ENCODE peak calls at places on chromosomes 11 and 22, in eight cellular contexts. One of them, this sample, is unnamed.

GRCh38 chr11:8209208-8209807 is 40.5 kb upstream of the RIC3 start:
- DNase-seq in CD4-positive, alpha-beta memory T cell: no peak
- DNase-seq in CD8-positive, alpha-beta memory T cell: no peak
- DNase-seq in Peyer's patch: peak; percentile 74
- DNase-seq in GM23338: peak; percentile 74
- DNase-seq in ovary: no peak
- DNase-seq in neural progenitor cell: no peak
- DNase-seq in upper lobe of right lung: no peak
- DNase-seq in this sample: peak; percentile 33

GRCh38 chr11:2551131-2551530 is 106.3 kb downstream of the KCNQ1 start:
- DNase-seq in CD4-positive, alpha-beta memory T cell: no peak
- DNase-seq in CD8-positive, alpha-beta memory T cell: no peak
- DNase-seq in Peyer's patch: peak; percentile 41
- DNase-seq in GM23338: no peak
- DNase-seq in ovary: no peak
- DNase-seq in neural progenitor cell: no peak
- DNase-seq in upper lobe of right lung: peak; percentile 34
- DNase-seq in this sample: no peak

GRCh38 chr11:102172127-102172848 is 62.0 kb downstream of the YAP1 start:
- DNase-seq in CD4-positive, alpha-beta memory T cell: no peak
- DNase-seq in CD8-positive, alpha-beta memory T cell: no peak
- DNase-seq in Peyer's patch: no peak
- DNase-seq in GM23338: no peak
- DNase-seq in ovary: no peak
- DNase-seq in neural progenitor cell: no peak
- DNase-seq in upper lobe of right lung: no peak
- DNase-seq in this sample: no peak

GRCh38 chr11:100890779-100891178 is 203.7 kb downstream of the ARHGAP42 start:
- DNase-seq in CD4-positive, alpha-beta memory T cell: no peak
- DNase-seq in CD8-positive, alpha-beta memory T cell: no peak
- DNase-seq in Peyer's patch: no peak
- DNase-seq in GM23338: no peak
- DNase-seq in ovary: no peak
- DNase-seq in neural progenitor cell: no peak
- DNase-seq in upper lobe of right lung: no peak
- DNase-seq in this sample: no peak

GRCh38 chr22:28241637-28242290 is 322.7 kb upstream of the PITPNB start:
- DNase-seq in CD4-positive, alpha-beta memory T cell: no peak
- DNase-seq in CD8-positive, alpha-beta memory T cell: no peak
- DNase-seq in Peyer's patch: no peak
- DNase-seq in GM23338: no peak
- DNase-seq in ovary: no peak
- DNase-seq in neural progenitor cell: no peak
- DNase-seq in upper lobe of right lung: no peak
- DNase-seq in this sample: no peak

GRCh38 chr11:47409440-47410403 is 1.3 kb downstream of the SLC39A13 start:
- DNase-seq in CD4-positive, alpha-beta memory T cell: peak; percentile 31
- DNase-seq in CD8-positive, alpha-beta memory T cell: no peak
- DNase-seq in Peyer's patch: no peak
- DNase-seq in GM23338: no peak
- DNase-seq in ovary: no peak
- DNase-seq in neural progenitor cell: peak; percentile 1
- DNase-seq in upper lobe of right lung: no peak
- DNase-seq in this sample: no peak

GRCh38 chr11:61718613-61719302 is 33.7 kb upstream of the MYRF start:
- DNase-seq in CD4-positive, alpha-beta memory T cell: no peak
- DNase-seq in CD8-positive, alpha-beta memory T cell: no peak
- DNase-seq in Peyer's patch: no peak
- DNase-seq in GM23338: peak; percentile 85
- DNase-seq in ovary: peak; percentile 75
- DNase-seq in neural progenitor cell: peak; percentile 85
- DNase-seq in upper lobe of right lung: no peak
- DNase-seq in this sample: no peak

GRCh38 chr11:94586978-94587377 is 19.8 kb downstream of the PIWIL4 start:
- DNase-seq in CD4-positive, alpha-beta memory T cell: no peak
- DNase-seq in CD8-positive, alpha-beta memory T cell: no peak
- DNase-seq in Peyer's patch: no peak
- DNase-seq in GM23338: no peak
- DNase-seq in ovary: no peak
- DNase-seq in neural progenitor cell: no peak
- DNase-seq in upper lobe of right lung: no peak
- DNase-seq in this sample: no peak

GRCh38 chr22:36507518-36508010 is 724 bp upstream of the FOXRED2 start:
- DNase-seq in CD4-positive, alpha-beta memory T cell: no peak
- DNase-seq in CD8-positive, alpha-beta memory T cell: no peak
- DNase-seq in Peyer's patch: no peak
- DNase-seq in GM23338: no peak
- DNase-seq in ovary: no peak
- DNase-seq in neural progenitor cell: no peak
- DNase-seq in upper lobe of right lung: no peak
- DNase-seq in this sample: no peak

GRCh38 chr11:117557321-117557720 is 229.7 kb downstream of the CEP164 start:
- DNase-seq in CD4-positive, alpha-beta memory T cell: no peak
- DNase-seq in CD8-positive, alpha-beta memory T cell: no peak
- DNase-seq in Peyer's patch: no peak
- DNase-seq in GM23338: no peak
- DNase-seq in ovary: no peak
- DNase-seq in neural progenitor cell: no peak
- DNase-seq in upper lobe of right lung: peak; percentile 43
- DNase-seq in this sample: no peak

GRCh38 chr11:104620991-104621390 is 277.3 kb downstream of the CASP12 start:
- DNase-seq in CD4-positive, alpha-beta memory T cell: no peak
- DNase-seq in CD8-positive, alpha-beta memory T cell: no peak
- DNase-seq in Peyer's patch: no peak
- DNase-seq in GM23338: no peak
- DNase-seq in ovary: no peak
- DNase-seq in neural progenitor cell: no peak
- DNase-seq in upper lobe of right lung: no peak
- DNase-seq in this sample: no peak

GRCh38 chr11:109040303-109040702 is 375.4 kb downstream of the DDX10 start:
- DNase-seq in CD4-positive, alpha-beta memory T cell: no peak
- DNase-seq in CD8-positive, alpha-beta memory T cell: no peak
- DNase-seq in Peyer's patch: no peak
- DNase-seq in GM23338: peak; percentile 77
- DNase-seq in ovary: no peak
- DNase-seq in neural progenitor cell: peak; percentile 26
- DNase-seq in upper lobe of right lung: no peak
- DNase-seq in this sample: no peak

GRCh38 chr11:73363147-73363546 is 13.1 kb upstream of the RELT start:
- DNase-seq in CD4-positive, alpha-beta memory T cell: no peak
- DNase-seq in CD8-positive, alpha-beta memory T cell: no peak
- DNase-seq in Peyer's patch: no peak
- DNase-seq in GM23338: no peak
- DNase-seq in ovary: no peak
- DNase-seq in neural progenitor cell: no peak
- DNase-seq in upper lobe of right lung: no peak
- DNase-seq in this sample: no peak

GRCh38 chr22:38246692-38247091 is 26.1 kb downstream of the TMEM184B start:
- DNase-seq in CD4-positive, alpha-beta memory T cell: no peak
- DNase-seq in CD8-positive, alpha-beta memory T cell: no peak
- DNase-seq in Peyer's patch: no peak
- DNase-seq in GM23338: no peak
- DNase-seq in ovary: no peak
- DNase-seq in neural progenitor cell: no peak
- DNase-seq in upper lobe of right lung: no peak
- DNase-seq in this sample: no peak

GRCh38 chr11:64745219-64745522 is 1.2 kb upstream of the RASGRP2 start:
- DNase-seq in CD4-positive, alpha-beta memory T cell: peak; percentile 89
- DNase-seq in CD8-positive, alpha-beta memory T cell: peak; percentile 93
- DNase-seq in Peyer's patch: peak; percentile 97
- DNase-seq in GM23338: peak; percentile 70
- DNase-seq in ovary: no peak
- DNase-seq in neural progenitor cell: no peak
- DNase-seq in upper lobe of right lung: peak; percentile 89
- DNase-seq in this sample: peak; percentile 71

GRCh38 chr11:115168229-115168671 is 336.0 kb downstream of the CADM1 start:
- DNase-seq in CD4-positive, alpha-beta memory T cell: no peak
- DNase-seq in CD8-positive, alpha-beta memory T cell: no peak
- DNase-seq in Peyer's patch: no peak
- DNase-seq in GM23338: no peak
- DNase-seq in ovary: no peak
- DNase-seq in neural progenitor cell: no peak
- DNase-seq in upper lobe of right lung: no peak
- DNase-seq in this sample: no peak

GRCh38 chr11:93251922-93252321 is 54.1 kb upstream of the SLC36A4 start:
- DNase-seq in CD4-positive, alpha-beta memory T cell: no peak
- DNase-seq in CD8-positive, alpha-beta memory T cell: no peak
- DNase-seq in Peyer's patch: no peak
- DNase-seq in GM23338: peak; percentile 16
- DNase-seq in ovary: no peak
- DNase-seq in neural progenitor cell: no peak
- DNase-seq in upper lobe of right lung: no peak
- DNase-seq in this sample: no peak

GRCh38 chr22:46115388-46115678 is 35.0 kb upstream of the PPARA start:
- DNase-seq in CD4-positive, alpha-beta memory T cell: no peak
- DNase-seq in CD8-positive, alpha-beta memory T cell: no peak
- DNase-seq in Peyer's patch: no peak
- DNase-seq in GM23338: no peak
- DNase-seq in ovary: no peak
- DNase-seq in neural progenitor cell: no peak
- DNase-seq in upper lobe of right lung: no peak
- DNase-seq in this sample: no peak

GRCh38 chr22:46119093-46119728 is 31.1 kb upstream of the PPARA start:
- DNase-seq in CD4-positive, alpha-beta memory T cell: no peak
- DNase-seq in CD8-positive, alpha-beta memory T cell: no peak
- DNase-seq in Peyer's patch: no peak
- DNase-seq in GM23338: no peak
- DNase-seq in ovary: no peak
- DNase-seq in neural progenitor cell: no peak
- DNase-seq in upper lobe of right lung: no peak
- DNase-seq in this sample: no peak

GRCh38 chr22:46116491-46116958 is 33.8 kb upstream of the PPARA start:
- DNase-seq in CD4-positive, alpha-beta memory T cell: peak; percentile 83
- DNase-seq in CD8-positive, alpha-beta memory T cell: peak; percentile 68
- DNase-seq in Peyer's patch: peak; percentile 97
- DNase-seq in GM23338: peak; percentile 92
- DNase-seq in ovary: peak; percentile 95
- DNase-seq in neural progenitor cell: peak; percentile 95
- DNase-seq in upper lobe of right lung: peak; percentile 97
- DNase-seq in this sample: peak; percentile 96

GRCh38 chr22:46115755-46116490 is 34.4 kb upstream of the PPARA start:
- DNase-seq in CD4-positive, alpha-beta memory T cell: no peak
- DNase-seq in CD8-positive, alpha-beta memory T cell: no peak
- DNase-seq in Peyer's patch: peak; percentile 63
- DNase-seq in GM23338: no peak
- DNase-seq in ovary: no peak
- DNase-seq in neural progenitor cell: no peak
- DNase-seq in upper lobe of right lung: no peak
- DNase-seq in this sample: no peak

GRCh38 chr22:46117206-46118199 is 32.8 kb upstream of the PPARA start:
- DNase-seq in CD4-positive, alpha-beta memory T cell: no peak
- DNase-seq in CD8-positive, alpha-beta memory T cell: no peak
- DNase-seq in Peyer's patch: no peak
- DNase-seq in GM23338: no peak
- DNase-seq in ovary: no peak
- DNase-seq in neural progenitor cell: no peak
- DNase-seq in upper lobe of right lung: no peak
- DNase-seq in this sample: no peak
- H3K27ac ChIP-seq in CD4-positive, alpha-beta memory T cell: no peak overlapping the region
- H3K27ac ChIP-seq in CD8-positive, alpha-beta memory T cell: no peak overlapping the region
- H3K27ac ChIP-seq in Peyer's patch: no peak overlapping the region
- H3K27ac ChIP-seq in GM23338: no peak overlapping the region
- H3K27ac ChIP-seq in ovary: peak overlapping the region; percentile 69
- H3K27ac ChIP-seq in neural progenitor cell: no peak overlapping the region
- H3K27ac ChIP-seq in upper lobe of right lung: peak overlapping the region; percentile 66
- H3K27ac ChIP-seq in this sample: peak overlapping the region; percentile 91

GRCh38 chr11:132850106-132850505 is 682.2 kb downstream of the OPCML start:
- DNase-seq in CD4-positive, alpha-beta memory T cell: no peak
- DNase-seq in CD8-positive, alpha-beta memory T cell: no peak
- DNase-seq in Peyer's patch: no peak
- DNase-seq in GM23338: no peak
- DNase-seq in ovary: no peak
- DNase-seq in neural progenitor cell: no peak
- DNase-seq in upper lobe of right lung: no peak
- DNase-seq in this sample: no peak
- H3K36me3 ChIP-seq in CD4-positive, alpha-beta memory T cell: no peaks in the 10 kb centered on the region
- H3K36me3 ChIP-seq in CD8-positive, alpha-beta memory T cell: no peaks in the 10 kb centered on the region
- H3K36me3 ChIP-seq in Peyer's patch: no peaks in the 10 kb centered on the region
- H3K36me3 ChIP-seq in GM23338: no peaks in the 10 kb centered on the region
- H3K36me3 ChIP-seq in ovary: no peaks in the 10 kb centered on the region
- H3K36me3 ChIP-seq in neural progenitor cell: no peaks in the 10 kb centered on the region
- H3K36me3 ChIP-seq in upper lobe of right lung: no peaks in the 10 kb centered on the region
- H3K36me3 ChIP-seq in this sample: no peaks in the 10 kb centered on the region

DNA sequence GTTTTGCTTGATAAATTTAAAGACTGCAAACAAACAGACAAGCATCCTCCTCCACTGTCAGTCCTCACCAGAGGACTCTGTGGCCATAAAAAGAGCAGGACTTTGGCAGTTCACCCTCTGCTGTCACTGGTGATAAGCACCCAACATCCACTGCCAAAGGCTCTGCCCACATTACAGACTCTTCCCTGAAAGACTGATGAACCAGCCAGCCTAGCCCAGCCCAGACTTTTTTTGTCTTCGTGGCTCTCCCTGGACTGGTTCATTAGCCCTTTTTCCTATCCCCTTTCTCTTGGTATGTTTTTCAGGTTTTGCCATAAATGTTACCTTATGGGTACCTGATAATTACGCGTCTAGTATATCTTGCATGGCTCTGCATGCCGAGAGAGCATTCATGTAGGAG is 15.1 kb downstream of the ST14 start:
- DNase-seq in CD4-positive, alpha-beta memory T cell: no peak
- DNase-seq in CD8-positive, alpha-beta memory T cell: no peak
- DNase-seq in Peyer's patch: no peak
- DNase-seq in GM23338: no peak
- DNase-seq in ovary: no peak
- DNase-seq in neural progenitor cell: no peak
- DNase-seq in upper lobe of right lung: no peak
- DNase-seq in this sample: no peak
- H3K4me1 ChIP-seq in CD4-positive, alpha-beta memory T cell: no peaks in the 10 kb centered on the region
- H3K4me1 ChIP-seq in CD8-positive, alpha-beta memory T cell: no peaks in the 10 kb centered on the region
- H3K4me1 ChIP-seq in Peyer's patch: peaks cover 3% of the 10 kb centered on the region
- H3K4me1 ChIP-seq in GM23338: no peaks in the 10 kb centered on the region
- H3K4me1 ChIP-seq in ovary: peaks cover 6% of the 10 kb centered on the region
- H3K4me1 ChIP-seq in neural progenitor cell: no peaks in the 10 kb centered on the region
- H3K4me1 ChIP-seq in upper lobe of right lung: peaks cover 12% of the 10 kb centered on the region
- H3K4me1 ChIP-seq in this sample: peaks cover 11% of the 10 kb centered on the region

DNA sequence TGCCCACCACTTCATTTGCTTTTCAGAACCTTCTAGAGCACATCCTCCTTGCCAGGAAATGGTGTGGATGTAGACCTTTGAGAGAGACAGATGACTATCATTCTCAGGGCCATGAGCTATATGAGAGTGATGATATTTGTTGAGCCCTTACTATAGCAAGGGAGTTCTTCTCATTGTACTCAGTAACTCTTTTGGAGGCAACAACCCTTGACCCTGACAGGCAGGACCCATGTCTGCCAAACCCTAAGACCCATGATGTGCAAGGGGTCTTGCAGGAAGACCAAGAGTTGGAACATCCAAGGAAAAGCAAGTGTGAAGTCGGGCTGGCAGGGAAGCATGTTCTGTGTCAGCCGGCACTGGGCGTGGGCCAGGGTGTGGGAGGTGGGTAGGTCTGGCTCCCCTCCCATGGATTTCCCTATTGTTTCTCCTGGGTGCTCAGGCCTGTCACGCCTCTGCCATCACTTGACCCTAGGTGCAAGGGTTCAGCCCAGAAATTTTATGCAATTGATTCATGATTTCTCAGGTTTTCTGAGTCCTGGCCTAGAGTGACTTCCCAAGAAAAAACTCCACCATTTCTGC is 1.2 kb downstream of the FOLR3 start:
- DNase-seq in CD4-positive, alpha-beta memory T cell: no peak
- DNase-seq in CD8-positive, alpha-beta memory T cell: no peak
- DNase-seq in Peyer's patch: no peak
- DNase-seq in GM23338: no peak
- DNase-seq in ovary: no peak
- DNase-seq in neural progenitor cell: no peak
- DNase-seq in upper lobe of right lung: no peak
- DNase-seq in this sample: no peak
- H3K27ac ChIP-seq in CD4-positive, alpha-beta memory T cell: no peak overlapping the region
- H3K27ac ChIP-seq in CD8-positive, alpha-beta memory T cell: no peak overlapping the region
- H3K27ac ChIP-seq in Peyer's patch: no peak overlapping the region
- H3K27ac ChIP-seq in GM23338: no peak overlapping the region
- H3K27ac ChIP-seq in ovary: no peak overlapping the region
- H3K27ac ChIP-seq in neural progenitor cell: no peak overlapping the region
- H3K27ac ChIP-seq in upper lobe of right lung: no peak overlapping the region
- H3K27ac ChIP-seq in this sample: no peak overlapping the region